ENCODE peak calls at places on chromosomes 11 and 22, in ten cellular contexts. I is stimulated activated CD4-positive, alpha-beta T cell treated with anti-CD3 and anti-CD28 coated beads, Interleukin-1b, Interleukin-23, amount 100 ng/mL, for 24 hours; U is HT1080; Q is HAP-1; E is GM23248; P is IMR-90; D is coronary artery; O is activated CD4-positive, alpha-beta T cell treated with anti-CD3 and anti-CD28 coated beads for 1 hour; X is mucosa of descending colon; L is NK-92 treated with Interleukin-12 subunit alpha and Interleukin-12 subunit beta, amount 100 ng/mL, for 24 hours. Y is an unnamed sample.

GRCh38 chr11:126403039-126403438 is 47.6 kb downstream of the ST3GAL4 start:
- DNase-seq in O (no peak), L (no peak), X (peak; percentile 85), P (no peak), I (no peak), E (no peak), U (no peak), D (no peak), Q (peak; percentile 45), Y (no peak)

GRCh38 chr11:134040386-134041297 is 28.2 kb upstream of the JAM3 start:
- DNase-seq in Q (no peak), U (peak; percentile 43), P (peak; percentile 90), D (no peak), L (no peak), E (peak; percentile 28), I (no peak), O (no peak), X (no peak), Y (peak; percentile 73)

GRCh38 chr11:86606849-86607481 is 65.5 kb downstream of the ME3 start:
- DNase-seq in O (no peak), U (peak; percentile 87), D (no peak), X (no peak), I (no peak), L (no peak), E (peak; percentile 53), Q (no peak), P (peak; percentile 60), Y (no peak)

GRCh38 chr11:69609351-69609750 is 31.6 kb upstream of the CCND1 start:
- DNase-seq in I (no peak), U (peak; percentile 78), O (no peak), X (no peak), Q (no peak), L (no peak), E (no peak), D (no peak), P (peak; percentile 51), Y (no peak)

GRCh38 chr11:12433571-12434061 is 56.2 kb downstream of the PARVA start:
- DNase-seq in I (no peak), X (no peak), O (no peak), L (no peak), P (peak; percentile 98), Q (no peak), U (no peak), E (peak; percentile 76), D (no peak), Y (no peak)

GRCh38 chr11:46333129-46333947 is 13.9 kb upstream of the DGKZ start:
- DNase-seq in P (no peak), E (peak; percentile 48), I (no peak), D (no peak), X (no peak), L (no peak), U (no peak), O (no peak), Q (no peak), Y (no peak)

GRCh38 chr11:2203440-2204259 is 32.0 kb upstream of the TH start:
- DNase-seq in O (no peak), I (no peak), P (no peak), D (peak; percentile 62), Q (no peak), L (no peak), X (peak; percentile 63), U (no peak), E (no peak), Y (no peak)

GRCh38 chr22:38148252-38148651 is 33.4 kb downstream of the PLA2G6 start:
- DNase-seq in P (peak; percentile 66), O (no peak), U (peak; percentile 78), X (peak; percentile 3), E (peak; percentile 45), Q (no peak), I (no peak), L (no peak), D (no peak), Y (no peak)

GRCh38 chr11:5922749-5923426 is 19.2 kb upstream of the OR56A3 start:
- DNase-seq in O (no peak), E (peak; percentile 19), I (no peak), X (no peak), U (peak; percentile 86), Q (no peak), P (no peak), D (no peak), L (no peak), Y (no peak)

GRCh38 chr22:48442663-48443062 is 1385.0 kb downstream of the BRD1 start:
- DNase-seq in P (no peak), Q (no peak), L (no peak), E (no peak), O (no peak), X (peak; percentile 8), U (no peak), I (no peak), D (no peak), Y (no peak)

GRCh38 chr11:32435511-32435946 is at the start of gene WT1:
- DNase-seq in X (no peak), I (no peak), U (peak; percentile 58), E (no peak), O (no peak), P (no peak), Q (peak; percentile 63), L (no peak), D (no peak), Y (no peak)

GRCh38 chr11:71206186-71206585 is 46.2 kb downstream of the SHANK2 start:
- DNase-seq in Q (no peak), U (no peak), P (peak; percentile 66), X (peak; percentile 48), L (no peak), E (peak; percentile 29), O (no peak), D (no peak), I (no peak), Y (no peak)

GRCh38 chr11:59144096-59144495 is 1.4 kb downstream of the FAM111A start:
- DNase-seq in L (no peak), O (no peak), X (no peak), I (no peak), E (no peak), Q (no peak), U (no peak), P (peak; percentile 0), D (no peak), Y (no peak)

GRCh38 chr11:128776434-128777284 is 82.8 kb downstream of the FLI1 start:
- DNase-seq in Q (no peak), D (no peak), I (no peak), P (peak; percentile 33), L (peak; percentile 35), X (peak; percentile 47), E (peak; percentile 33), O (peak; percentile 13), U (no peak), Y (no peak)

GRCh38 chr22:35465109-35465701 is 65.3 kb downstream of the MCM5 start:
- DNase-seq in P (no peak), E (no peak), X (no peak), Q (no peak), D (no peak), O (no peak), I (no peak), U (no peak), L (no peak), Y (no peak)

GRCh38 chr11:78061088-78061920 is 2.4 kb upstream of the THRSP start:
- DNase-seq in E (no peak), X (no peak), P (no peak), I (no peak), D (no peak), L (no peak), U (no peak), Q (no peak), O (no peak), Y (no peak)

GRCh38 chr11:119161871-119162270 is 6.7 kb upstream of the NLRX1 start:
- DNase-seq in E (no peak), P (no peak), X (no peak), I (no peak), U (no peak), O (no peak), L (no peak), Q (no peak), D (no peak), Y (no peak)

GRCh38 chr11:117642396-117642795 is 154.6 kb downstream of the DSCAML1 start:
- DNase-seq in O (no peak), U (no peak), E (no peak), Q (no peak), D (no peak), X (peak; percentile 5), P (no peak), L (no peak), I (no peak), Y (no peak)

GRCh38 chr11:1873048-1873812 is 18.5 kb downstream of the PRR33 start:
- DNase-seq in I (no peak), X (peak; percentile 21), P (peak; percentile 24), L (no peak), D (no peak), O (no peak), Q (no peak), E (peak; percentile 46), U (peak; percentile 17), Y (no peak)

GRCh38 chr11:133064152-133064877 is 468.0 kb downstream of the OPCML start:
- DNase-seq in E (peak; percentile 77), O (no peak), I (no peak), P (peak; percentile 48), L (no peak), X (peak; percentile 50), D (peak; percentile 75), Q (no peak), U (peak; percentile 27), Y (peak; percentile 95)

GRCh38 chr11:124761301-124762021 is 629 bp downstream of the ESAM start:
- DNase-seq in E (no peak), I (no peak), O (no peak), Q (no peak), U (no peak), D (no peak), L (no peak), P (no peak), X (no peak), Y (peak; percentile 67)

GRCh38 chr11:130198964-130199363 is 39.4 kb downstream of the ST14 start:
- DNase-seq in U (no peak), Q (no peak), E (no peak), L (no peak), D (no peak), X (no peak), I (no peak), P (no peak), O (no peak), Y (no peak)

GRCh38 chr11:75760710-75761493 is 7.7 kb upstream of the DGAT2 start:
- DNase-seq in X (no peak), L (no peak), P (peak; percentile 82), I (no peak), D (no peak), U (peak; percentile 82), Q (no peak), O (no peak), E (peak; percentile 91), Y (no peak)

GRCh38 chr11:59053387-59053786 is 32.7 kb upstream of the GLYATL1B start:
- DNase-seq in L (peak; percentile 43), U (peak; percentile 27), P (peak; percentile 49), I (peak; percentile 77), Q (peak; percentile 10), O (peak; percentile 67), X (peak; percentile 72), D (no peak), E (peak; percentile 61), Y (no peak)

GRCh38 chr22:34135749-34136148 is 215.5 kb upstream of the LARGE1 start:
- DNase-seq in I (no peak), D (no peak), E (no peak), O (no peak), Q (no peak), L (no peak), X (no peak), P (no peak), U (no peak), Y (no peak)

Y was measured in osteocyte.